ENCODE peak calls at places on chromosomes 7 and 10, in four cellular contexts. One of them, this sample, is unnamed.

GRCh38 chr7:130515315-130516047 is 23.6 kb downstream of the MEST start:
- DNase-seq in thoracic aorta: no peak
- DNase-seq in mucosa of descending colon: no peak
- DNase-seq in fibroblast of lung: no peak
- DNase-seq in this sample: no peak

GRCh38 chr7:88042157-88042556 is 108.1 kb downstream of the ADAM22 start:
- DNase-seq in thoracic aorta: no peak
- DNase-seq in mucosa of descending colon: no peak
- DNase-seq in fibroblast of lung: peak; percentile 5
- DNase-seq in this sample: no peak

GRCh38 chr10:55631071-55631654 is 729.9 kb downstream of the ZWINT start:
- DNase-seq in thoracic aorta: no peak
- DNase-seq in mucosa of descending colon: peak; percentile 75
- DNase-seq in fibroblast of lung: peak; percentile 53
- DNase-seq in this sample: peak; percentile 80

GRCh38 chr7:101250324-101250723 is 5.4 kb upstream of the FIS1 start:
- DNase-seq in thoracic aorta: no peak
- DNase-seq in mucosa of descending colon: no peak
- DNase-seq in fibroblast of lung: no peak
- DNase-seq in this sample: no peak

GRCh38 chr7:92754756-92755581 is 81.4 kb downstream of the CDK6 start:
- DNase-seq in thoracic aorta: no peak
- DNase-seq in mucosa of descending colon: no peak
- DNase-seq in fibroblast of lung: no peak
- DNase-seq in this sample: no peak

GRCh38 chr7:158017226-158018060 is 570.2 kb downstream of the PTPRN2 start:
- DNase-seq in thoracic aorta: no peak
- DNase-seq in mucosa of descending colon: no peak
- DNase-seq in fibroblast of lung: no peak
- DNase-seq in this sample: peak; percentile 50

GRCh38 chr7:18494821-18495408 is 634 bp upstream of the HDAC9 start:
- DNase-seq in thoracic aorta: no peak
- DNase-seq in mucosa of descending colon: no peak
- DNase-seq in fibroblast of lung: no peak
- DNase-seq in this sample: no peak

GRCh38 chr7:158495780-158496179 is 91.8 kb downstream of the PTPRN2 start:
- DNase-seq in thoracic aorta: no peak
- DNase-seq in mucosa of descending colon: no peak
- DNase-seq in fibroblast of lung: no peak
- DNase-seq in this sample: no peak

DNA sequence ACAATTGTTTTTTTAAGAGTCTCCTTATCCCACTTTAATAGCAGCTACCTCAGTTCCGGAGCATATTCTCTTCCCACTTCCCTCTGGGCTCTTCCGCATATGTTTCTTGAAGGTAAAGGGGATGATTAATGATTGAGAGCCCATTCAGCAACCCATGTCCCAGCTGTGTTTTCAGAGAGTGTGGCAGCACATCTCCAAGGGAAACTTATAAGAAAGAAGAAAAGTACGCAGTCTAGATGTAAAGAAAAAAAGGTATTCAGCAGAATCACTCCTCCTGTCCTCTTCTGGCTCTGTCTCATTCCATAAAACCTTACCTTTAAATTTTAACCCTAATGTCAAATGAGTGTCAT is 9.7 kb upstream of the ANKRD7 start:
- DNase-seq in thoracic aorta: no peak
- DNase-seq in mucosa of descending colon: no peak
- DNase-seq in fibroblast of lung: no peak
- DNase-seq in this sample: no peak
- H3K4me3 ChIP-seq in thoracic aorta: peak overlapping the region; percentile 73
- H3K4me3 ChIP-seq in mucosa of descending colon: no peak overlapping the region
- H3K4me3 ChIP-seq in fibroblast of lung: peak overlapping the region; percentile 69
- H3K4me3 ChIP-seq in this sample: peak overlapping the region; percentile 60

GRCh38 chr10:131495224-131495623 is 183.7 kb upstream of the TCERG1L start:
- DNase-seq in thoracic aorta: no peak
- DNase-seq in mucosa of descending colon: no peak
- DNase-seq in fibroblast of lung: no peak
- DNase-seq in this sample: no peak
- H3K9me3 ChIP-seq in thoracic aorta: no peaks in the 10 kb centered on the region
- H3K9me3 ChIP-seq in mucosa of descending colon: peaks cover 9% of the 10 kb centered on the region
- H3K9me3 ChIP-seq in fibroblast of lung: no peaks in the 10 kb centered on the region
- H3K9me3 ChIP-seq in this sample: no peaks in the 10 kb centered on the region

GRCh38 chr7:27161214-27161720 is 4.1 kb downstream of the HOXA9 start:
- DNase-seq in thoracic aorta: no peak
- DNase-seq in mucosa of descending colon: peak; percentile 79
- DNase-seq in fibroblast of lung: no peak
- DNase-seq in this sample: peak; percentile 68
- TF ChIP-seq CTCF in thoracic aorta: no peak
- TF ChIP-seq CTCF in mucosa of descending colon: no peak
- TF ChIP-seq CTCF in fibroblast of lung: no peak
- TF ChIP-seq CTCF in this sample: no peak

GRCh38 chr7:155452505-155453295 is 5.2 kb upstream of the EN2 start:
- DNase-seq in thoracic aorta: no peak
- DNase-seq in mucosa of descending colon: no peak
- DNase-seq in fibroblast of lung: no peak
- DNase-seq in this sample: no peak

GRCh38 chr7:155453296-155454182 is 4.4 kb upstream of the EN2 start:
- DNase-seq in thoracic aorta: no peak
- DNase-seq in mucosa of descending colon: no peak
- DNase-seq in fibroblast of lung: no peak
- DNase-seq in this sample: no peak

GRCh38 chr7:155455132-155455693 is 2.7 kb upstream of the EN2 start:
- DNase-seq in thoracic aorta: no peak
- DNase-seq in mucosa of descending colon: no peak
- DNase-seq in fibroblast of lung: no peak
- DNase-seq in this sample: peak; percentile 28

GRCh38 chr7:155455776-155456516 is 2.0 kb upstream of the EN2 start:
- DNase-seq in thoracic aorta: no peak
- DNase-seq in mucosa of descending colon: no peak
- DNase-seq in fibroblast of lung: no peak
- DNase-seq in this sample: peak; percentile 52

GRCh38 chr7:155454183-155455112 is 3.5 kb upstream of the EN2 start:
- DNase-seq in thoracic aorta: no peak
- DNase-seq in mucosa of descending colon: no peak
- DNase-seq in fibroblast of lung: no peak
- DNase-seq in this sample: peak; percentile 39
- H3K4me3 ChIP-seq in thoracic aorta: peak overlapping the region; percentile 34
- H3K4me3 ChIP-seq in mucosa of descending colon: no peak overlapping the region
- H3K4me3 ChIP-seq in fibroblast of lung: no peak overlapping the region
- H3K4me3 ChIP-seq in this sample: no peak overlapping the region

DNA sequence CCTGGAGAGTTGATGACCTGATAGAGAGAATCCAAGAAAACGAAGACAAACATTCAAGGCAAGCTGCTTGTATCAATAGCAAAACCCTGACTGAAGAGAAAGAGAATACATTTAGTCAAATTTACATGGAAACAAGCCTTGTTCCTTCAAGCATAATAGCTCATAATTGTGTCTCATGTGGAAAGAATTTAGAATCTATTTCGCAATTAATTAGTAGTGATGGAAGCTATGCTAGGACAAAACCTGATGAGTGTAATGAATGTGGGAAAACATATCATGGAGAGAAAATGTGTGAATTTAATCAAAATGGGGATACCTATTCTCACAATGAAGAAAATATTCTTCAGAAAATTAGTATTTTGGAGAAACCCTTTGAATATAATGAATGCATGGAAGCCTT is 18.0 kb downstream of the RBAK start:
- DNase-seq in thoracic aorta: no peak
- DNase-seq in mucosa of descending colon: no peak
- DNase-seq in fibroblast of lung: no peak
- DNase-seq in this sample: no peak
- H3K9me3 ChIP-seq in thoracic aorta: peaks cover 93% of the 10 kb centered on the region
- H3K9me3 ChIP-seq in mucosa of descending colon: peaks cover 100% of the 10 kb centered on the region
- H3K9me3 ChIP-seq in fibroblast of lung: peaks cover 15% of the 10 kb centered on the region
- H3K9me3 ChIP-seq in this sample: peaks cover 82% of the 10 kb centered on the region

This sample was measured in upper lobe of right lung.